ENCODE peak calls at places on chromosome 19, in five cellular contexts. One of them, this sample, is unnamed.

GRCh38 chr19:41997121-41997850 is 3.3 kb upstream of the ATP1A3 start:
- DNase-seq in neural progenitor cell: peak; percentile 90
- DNase-seq in cardiac muscle cell: peak; percentile 47
- DNase-seq in brain microvascular endothelial cell: peak; percentile 16
- DNase-seq in GM23338: peak; percentile 88
- DNase-seq in this sample: peak; percentile 27

GRCh38 chr19:8069116-8069973 is 16.8 kb downstream of the CCL25 start:
- DNase-seq in neural progenitor cell: peak; percentile 63
- DNase-seq in cardiac muscle cell: no peak
- DNase-seq in brain microvascular endothelial cell: no peak
- DNase-seq in GM23338: peak; percentile 90
- DNase-seq in this sample: peak; percentile 2

GRCh38 chr19:7868326-7868670 is 5.9 kb downstream of the PRR36 start:
- DNase-seq in neural progenitor cell: no peak
- DNase-seq in cardiac muscle cell: no peak
- DNase-seq in brain microvascular endothelial cell: no peak
- DNase-seq in GM23338: peak; percentile 83
- DNase-seq in this sample: no peak

GRCh38 chr19:18860725-18861124 is 29.0 kb downstream of the UPF1 start:
- DNase-seq in neural progenitor cell: no peak
- DNase-seq in cardiac muscle cell: no peak
- DNase-seq in brain microvascular endothelial cell: no peak
- DNase-seq in GM23338: no peak
- DNase-seq in this sample: no peak

GRCh38 chr19:33199441-33200265 is 5.5 kb downstream of the LRP3 start:
- DNase-seq in neural progenitor cell: no peak
- DNase-seq in cardiac muscle cell: no peak
- DNase-seq in brain microvascular endothelial cell: no peak
- DNase-seq in GM23338: no peak
- DNase-seq in this sample: no peak

GRCh38 chr19:41936416-41936850 is 8.2 kb upstream of the ERFL start:
- DNase-seq in neural progenitor cell: no peak
- DNase-seq in cardiac muscle cell: no peak
- DNase-seq in brain microvascular endothelial cell: no peak
- DNase-seq in GM23338: no peak
- DNase-seq in this sample: no peak

GRCh38 chr19:40235238-40236025 is 8.9 kb upstream of the CCNP start:
- DNase-seq in neural progenitor cell: peak; percentile 24
- DNase-seq in cardiac muscle cell: no peak
- DNase-seq in brain microvascular endothelial cell: no peak
- DNase-seq in GM23338: peak; percentile 66
- DNase-seq in this sample: no peak

GRCh38 chr19:48726573-48726972 is 7.0 kb upstream of the MAMSTR start:
- DNase-seq in neural progenitor cell: no peak
- DNase-seq in cardiac muscle cell: no peak
- DNase-seq in brain microvascular endothelial cell: no peak
- DNase-seq in GM23338: no peak
- DNase-seq in this sample: no peak

GRCh38 chr19:16876904-16877361 is 11.9 kb upstream of the F2RL3 start:
- DNase-seq in neural progenitor cell: no peak
- DNase-seq in cardiac muscle cell: peak; percentile 52
- DNase-seq in brain microvascular endothelial cell: peak; percentile 46
- DNase-seq in GM23338: no peak
- DNase-seq in this sample: no peak

GRCh38 chr19:53076984-53077383 is 26.2 kb downstream of the ZNF160 start:
- DNase-seq in neural progenitor cell: peak; percentile 85
- DNase-seq in cardiac muscle cell: peak; percentile 82
- DNase-seq in brain microvascular endothelial cell: peak; percentile 60
- DNase-seq in GM23338: peak; percentile 97
- DNase-seq in this sample: peak; percentile 43

GRCh38 chr19:48598996-48599626 is 7.4 kb upstream of the SPACA4 start:
- DNase-seq in neural progenitor cell: no peak
- DNase-seq in cardiac muscle cell: no peak
- DNase-seq in brain microvascular endothelial cell: no peak
- DNase-seq in GM23338: no peak
- DNase-seq in this sample: no peak

GRCh38 chr19:8148410-8149231 is 771 bp downstream of the FBN3 start:
- DNase-seq in neural progenitor cell: peak; percentile 85
- DNase-seq in cardiac muscle cell: no peak
- DNase-seq in brain microvascular endothelial cell: no peak
- DNase-seq in GM23338: peak; percentile 97
- DNase-seq in this sample: no peak

GRCh38 chr19:48102870-48103751 is 7.5 kb downstream of the PLA2G4C start:
- DNase-seq in neural progenitor cell: peak; percentile 69
- DNase-seq in cardiac muscle cell: peak; percentile 53
- DNase-seq in brain microvascular endothelial cell: peak; percentile 31
- DNase-seq in GM23338: peak; percentile 82
- DNase-seq in this sample: peak; percentile 68

GRCh38 chr19:7668842-7669241 is at the start of gene RETN:
- DNase-seq in neural progenitor cell: no peak
- DNase-seq in cardiac muscle cell: no peak
- DNase-seq in brain microvascular endothelial cell: no peak
- DNase-seq in GM23338: no peak
- DNase-seq in this sample: no peak

GRCh38 chr19:19636573-19636972 is 6.9 kb downstream of the GMIP start:
- DNase-seq in neural progenitor cell: no peak
- DNase-seq in cardiac muscle cell: no peak
- DNase-seq in brain microvascular endothelial cell: no peak
- DNase-seq in GM23338: no peak
- DNase-seq in this sample: no peak

GRCh38 chr19:18588611-18589379 is at the start of gene REX1BD:
- DNase-seq in neural progenitor cell: peak; percentile 92
- DNase-seq in cardiac muscle cell: peak; percentile 88
- DNase-seq in brain microvascular endothelial cell: peak; percentile 54
- DNase-seq in GM23338: peak; percentile 88
- DNase-seq in this sample: peak; percentile 75

GRCh38 chr19:39038098-39038497 is 5.7 kb upstream of the FBXO27 start:
- DNase-seq in neural progenitor cell: peak; percentile 87
- DNase-seq in cardiac muscle cell: peak; percentile 61
- DNase-seq in brain microvascular endothelial cell: peak; percentile 43
- DNase-seq in GM23338: peak; percentile 89
- DNase-seq in this sample: peak; percentile 35

GRCh38 chr19:9914001-9914314 is 22.4 kb downstream of the OLFM2 start:
- DNase-seq in neural progenitor cell: peak; percentile 48
- DNase-seq in cardiac muscle cell: no peak
- DNase-seq in brain microvascular endothelial cell: no peak
- DNase-seq in GM23338: peak; percentile 61
- DNase-seq in this sample: no peak

GRCh38 chr19:48445256-48445605 is 552 bp upstream of the GRWD1 start:
- DNase-seq in neural progenitor cell: peak; percentile 83
- DNase-seq in cardiac muscle cell: peak; percentile 96
- DNase-seq in brain microvascular endothelial cell: peak; percentile 92
- DNase-seq in GM23338: peak; percentile 84
- DNase-seq in this sample: peak; percentile 95

GRCh38 chr19:40921005-40921897 is 39.2 kb upstream of the CYP2A7 start:
- DNase-seq in neural progenitor cell: no peak
- DNase-seq in cardiac muscle cell: peak; percentile 8
- DNase-seq in brain microvascular endothelial cell: no peak
- DNase-seq in GM23338: no peak
- DNase-seq in this sample: no peak

GRCh38 chr19:39297931-39298634 is 1.9 kb downstream of the IFNL1 start:
- DNase-seq in neural progenitor cell: no peak
- DNase-seq in cardiac muscle cell: no peak
- DNase-seq in brain microvascular endothelial cell: no peak
- DNase-seq in GM23338: no peak
- DNase-seq in this sample: no peak

GRCh38 chr19:17327068-17327653 is 7.5 kb downstream of the ANO8 start:
- DNase-seq in neural progenitor cell: no peak
- DNase-seq in cardiac muscle cell: no peak
- DNase-seq in brain microvascular endothelial cell: no peak
- DNase-seq in GM23338: no peak
- DNase-seq in this sample: no peak

GRCh38 chr19:10988921-10989320 is 28.1 kb downstream of the SMARCA4 start:
- DNase-seq in neural progenitor cell: no peak
- DNase-seq in cardiac muscle cell: no peak
- DNase-seq in brain microvascular endothelial cell: no peak
- DNase-seq in GM23338: no peak
- DNase-seq in this sample: no peak
- H3K36me3 ChIP-seq in neural progenitor cell: peaks cover 3% of the 10 kb centered on the region
- H3K36me3 ChIP-seq in cardiac muscle cell: peaks cover 53% of the 10 kb centered on the region
- H3K36me3 ChIP-seq in brain microvascular endothelial cell: peaks cover 56% of the 10 kb centered on the region
- H3K36me3 ChIP-seq in GM23338: peaks cover 37% of the 10 kb centered on the region
- H3K36me3 ChIP-seq in this sample: peaks cover 18% of the 10 kb centered on the region

GRCh38 chr19:4113398-4114088 is 10.4 kb downstream of the MAP2K2 start:
- DNase-seq in neural progenitor cell: no peak
- DNase-seq in cardiac muscle cell: no peak
- DNase-seq in brain microvascular endothelial cell: no peak
- DNase-seq in GM23338: no peak
- DNase-seq in this sample: no peak

GRCh38 chr19:4109626-4109945 is 14.3 kb downstream of the MAP2K2 start:
- DNase-seq in neural progenitor cell: no peak
- DNase-seq in cardiac muscle cell: no peak
- DNase-seq in brain microvascular endothelial cell: no peak
- DNase-seq in GM23338: no peak
- DNase-seq in this sample: no peak

GRCh38 chr19:4114181-4114580 is 9.7 kb downstream of the MAP2K2 start:
- DNase-seq in neural progenitor cell: no peak
- DNase-seq in cardiac muscle cell: no peak
- DNase-seq in brain microvascular endothelial cell: no peak
- DNase-seq in GM23338: no peak
- DNase-seq in this sample: no peak

GRCh38 chr19:4112367-4112766 is 11.6 kb downstream of the MAP2K2 start:
- DNase-seq in neural progenitor cell: no peak
- DNase-seq in cardiac muscle cell: no peak
- DNase-seq in brain microvascular endothelial cell: no peak
- DNase-seq in GM23338: no peak
- DNase-seq in this sample: no peak

DNA sequence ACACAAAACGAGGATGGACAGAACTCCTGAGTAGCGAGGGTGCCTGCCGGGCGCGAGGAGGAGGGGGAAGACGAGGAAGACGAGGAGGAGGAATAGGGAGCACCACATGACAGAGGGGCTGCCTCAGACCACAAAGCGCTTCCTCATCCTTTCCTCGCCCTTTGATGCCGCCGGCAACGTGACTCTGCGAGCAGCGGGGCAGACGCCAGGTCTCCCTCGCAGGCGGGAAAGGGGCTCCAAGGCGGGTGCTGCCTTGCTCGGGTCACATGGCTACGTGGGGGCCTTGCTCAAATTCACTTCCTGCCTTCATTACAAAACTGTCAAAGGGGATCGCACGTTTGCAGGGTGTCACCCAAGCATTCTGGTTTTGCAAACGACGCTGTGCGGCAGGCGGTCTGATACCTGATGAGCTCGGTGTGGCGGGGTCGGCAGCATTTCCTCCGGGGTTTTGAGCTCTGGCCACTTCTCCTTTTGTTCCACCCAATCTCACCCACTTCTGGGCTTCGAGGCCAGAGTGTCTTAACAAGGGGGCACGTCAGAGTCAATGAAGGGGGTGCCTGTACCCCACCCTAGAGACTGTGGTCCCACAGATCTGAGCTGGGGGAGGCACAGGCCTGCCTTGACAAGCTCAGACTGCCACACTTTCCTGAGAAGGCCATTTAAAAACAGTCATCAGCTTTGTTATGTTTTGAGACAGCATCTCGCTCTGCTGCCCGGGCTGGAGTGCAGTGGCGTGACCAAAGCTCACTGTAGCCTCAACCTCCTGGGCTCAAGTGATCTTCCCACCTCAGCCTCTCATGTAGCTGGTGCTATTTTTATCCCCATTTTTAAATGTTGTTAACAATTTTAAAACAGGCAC is 14.9 kb downstream of the MAP2K2 start:
- DNase-seq in neural progenitor cell: no peak
- DNase-seq in cardiac muscle cell: no peak
- DNase-seq in brain microvascular endothelial cell: no peak
- DNase-seq in GM23338: no peak
- DNase-seq in this sample: no peak
- H3K36me3 ChIP-seq in neural progenitor cell: no peaks in the 10 kb centered on the region
- H3K36me3 ChIP-seq in cardiac muscle cell: peaks cover 13% of the 10 kb centered on the region
- H3K36me3 ChIP-seq in brain microvascular endothelial cell: peaks cover 66% of the 10 kb centered on the region
- H3K36me3 ChIP-seq in GM23338: peaks cover 15% of the 10 kb centered on the region
- H3K36me3 ChIP-seq in this sample: peaks cover 40% of the 10 kb centered on the region

GRCh38 chr19:46730187-46730586 is 13.3 kb upstream of the PRKD2 start:
- DNase-seq in neural progenitor cell: no peak
- DNase-seq in cardiac muscle cell: no peak
- DNase-seq in brain microvascular endothelial cell: no peak
- DNase-seq in GM23338: no peak
- DNase-seq in this sample: no peak

GRCh38 chr19:46731584-46731983 is 14.3 kb upstream of the FKRP start:
- DNase-seq in neural progenitor cell: no peak
- DNase-seq in cardiac muscle cell: peak; percentile 39
- DNase-seq in brain microvascular endothelial cell: peak; percentile 51
- DNase-seq in GM23338: no peak
- DNase-seq in this sample: no peak

GRCh38 chr19:46732172-46732938 is 13.5 kb upstream of the FKRP start:
- DNase-seq in neural progenitor cell: no peak
- DNase-seq in cardiac muscle cell: no peak
- DNase-seq in brain microvascular endothelial cell: no peak
- DNase-seq in GM23338: no peak
- DNase-seq in this sample: no peak

GRCh38 chr19:46730595-46730994 is 13.7 kb upstream of the PRKD2 start:
- DNase-seq in neural progenitor cell: no peak
- DNase-seq in cardiac muscle cell: no peak
- DNase-seq in brain microvascular endothelial cell: no peak
- DNase-seq in GM23338: no peak
- DNase-seq in this sample: no peak

DNA sequence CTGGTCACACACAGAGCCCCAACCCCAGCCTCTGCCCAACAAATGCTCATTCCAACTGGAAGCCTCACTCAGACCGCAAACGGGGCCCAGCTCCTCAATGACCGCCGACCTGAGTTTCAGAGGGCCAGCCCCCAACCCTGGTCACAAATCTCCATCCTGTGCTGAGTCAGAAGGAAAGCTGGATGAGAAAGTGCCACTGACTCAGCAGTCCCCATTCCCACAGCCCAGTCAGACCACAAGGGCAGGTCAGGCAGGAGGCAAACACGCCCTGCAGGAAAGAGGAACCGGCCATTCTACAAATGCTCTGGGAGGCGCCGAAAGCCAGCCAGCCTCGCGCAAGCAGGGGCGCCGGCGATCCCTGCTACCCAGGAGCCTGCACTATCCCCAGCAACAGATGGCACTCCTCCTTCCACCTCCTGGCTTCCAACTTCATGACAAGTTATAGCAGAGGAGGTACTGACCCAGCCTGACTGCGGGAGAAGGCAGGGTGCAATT is 14.1 kb upstream of the PRKD2 start:
- DNase-seq in neural progenitor cell: no peak
- DNase-seq in cardiac muscle cell: peak; percentile 88
- DNase-seq in brain microvascular endothelial cell: peak; percentile 96
- DNase-seq in GM23338: no peak
- DNase-seq in this sample: peak; percentile 98
- H3K36me3 ChIP-seq in neural progenitor cell: peaks cover 4% of the 10 kb centered on the region
- H3K36me3 ChIP-seq in cardiac muscle cell: peaks cover 42% of the 10 kb centered on the region
- H3K36me3 ChIP-seq in brain microvascular endothelial cell: peaks cover 73% of the 10 kb centered on the region
- H3K36me3 ChIP-seq in GM23338: peaks cover 27% of the 10 kb centered on the region
- H3K36me3 ChIP-seq in this sample: peaks cover 50% of the 10 kb centered on the region

GRCh38 chr19:4358709-4359626 is 15.6 kb downstream of the MPND start:
- DNase-seq in neural progenitor cell: no peak
- DNase-seq in cardiac muscle cell: no peak
- DNase-seq in brain microvascular endothelial cell: no peak
- DNase-seq in GM23338: no peak
- DNase-seq in this sample: no peak
- H3K36me3 ChIP-seq in neural progenitor cell: no peaks in the 10 kb centered on the region
- H3K36me3 ChIP-seq in cardiac muscle cell: peaks cover 24% of the 10 kb centered on the region
- H3K36me3 ChIP-seq in brain microvascular endothelial cell: peaks cover 43% of the 10 kb centered on the region
- H3K36me3 ChIP-seq in GM23338: no peaks in the 10 kb centered on the region
- H3K36me3 ChIP-seq in this sample: peaks cover 44% of the 10 kb centered on the region

GRCh38 chr19:55677572-55678028 is 2.6 kb downstream of the EPN1 start:
- DNase-seq in neural progenitor cell: no peak
- DNase-seq in cardiac muscle cell: no peak
- DNase-seq in brain microvascular endothelial cell: no peak
- DNase-seq in GM23338: no peak
- DNase-seq in this sample: no peak
- H3K36me3 ChIP-seq in neural progenitor cell: no peaks in the 10 kb centered on the region
- H3K36me3 ChIP-seq in cardiac muscle cell: peaks cover 16% of the 10 kb centered on the region
- H3K36me3 ChIP-seq in brain microvascular endothelial cell: peaks cover 38% of the 10 kb centered on the region
- H3K36me3 ChIP-seq in GM23338: peaks cover 8% of the 10 kb centered on the region
- H3K36me3 ChIP-seq in this sample: peaks cover 24% of the 10 kb centered on the region